ENCODE peak calls at places on chromosomes 11 and 22, in six cellular contexts. Z is ecto neural progenitor cell, N is COR-L47, D is hippocampal formation, L is fibroblast of villous mesenchyme, X is MCF 10A. E is an unnamed sample.

GRCh38 chr22:42869888-42870480 is 12.9 kb upstream of the ARFGAP3 start:
- DNase-seq in Z (no peak), N (no peak), D (no peak), L (no peak), X (no peak), E (no peak)

GRCh38 chr11:15157738-15158137 is 43.0 kb downstream of the INSC start:
- DNase-seq in Z (no peak), N (no peak), D (no peak), L (no peak), X (no peak), E (no peak)

GRCh38 chr11:120539681-120540369 is 28.3 kb downstream of the GRIK4 start:
- DNase-seq in Z (no peak), N (peak; percentile 36), D (no peak), L (no peak), X (peak; percentile 53), E (peak; percentile 13)

GRCh38 chr22:35437038-35437437 is 37.1 kb downstream of the MCM5 start:
- DNase-seq in Z (no peak), N (no peak), D (no peak), L (no peak), X (no peak), E (no peak)

GRCh38 chr11:119341222-119342022 is 739 bp upstream of the C1QTNF5 start:
- DNase-seq in Z (no peak), N (no peak), D (no peak), L (no peak), X (no peak), E (no peak)

GRCh38 chr11:34899633-34900016 is 16.6 kb downstream of the APIP start:
- DNase-seq in Z (no peak), N (no peak), D (no peak), L (no peak), X (peak; percentile 14), E (no peak)

GRCh38 chr11:7332962-7333361 is 81.3 kb downstream of the SYT9 start:
- DNase-seq in Z (no peak), N (no peak), D (no peak), L (peak; percentile 18), X (no peak), E (no peak)

GRCh38 chr11:72295471-72295870 is 51.5 kb upstream of the PHOX2A start:
- DNase-seq in Z (no peak), N (no peak), D (no peak), L (no peak), X (no peak), E (no peak)

GRCh38 chr11:100663583-100663982 is 23.5 kb upstream of the ARHGAP42 start:
- DNase-seq in Z (no peak), N (no peak), D (no peak), L (no peak), X (no peak), E (no peak)

GRCh38 chr11:27795955-27796861 is 96.0 kb upstream of the BDNF start:
- DNase-seq in Z (peak; percentile 46), N (peak; percentile 92), D (no peak), L (no peak), X (peak; percentile 1), E (peak; percentile 79)

GRCh38 chr11:78085972-78086371 is 6.3 kb upstream of the NDUFC2 start:
- DNase-seq in Z (no peak), N (peak; percentile 15), D (no peak), L (no peak), X (no peak), E (no peak)

GRCh38 chr11:72821920-72822799 is 7.9 kb downstream of the ATG16L2 start:
- DNase-seq in Z (peak; percentile 97), N (peak; percentile 95), D (peak; percentile 81), L (peak; percentile 87), X (peak; percentile 68), E (peak; percentile 90)

E was measured in NCI-H1436.